ENCODE peak calls at places on chromosome 10, in six cellular contexts. H, J, E, F, W and M are unnamed samples. For H3K27me3 and H3K4me1, the result is how much of the 10 kb centered on the place peaks cover.

GRCh38 chr10:122282909-122283308 is 11.8 kb downstream of the BTBD16 start:
- DNase-seq in F (no peak), W (no peak), J (no peak), H (no peak), E (no peak), M (no peak)

GRCh38 chr10:74156919-74157289 is 5.9 kb downstream of the ADK start:
- DNase-seq in H (no peak), E (no peak), J (peak), F (no peak), W (no peak), M (peak)

GRCh38 chr10:74213571-74214162 is 62.6 kb downstream of the ADK start:
- DNase-seq in E (no peak), F (no peak), W (peak), H (no peak), J (no peak), M (peak)

GRCh38 chr10:74118794-74119193 is 31.8 kb downstream of the AP3M1 start:
- DNase-seq in F (no peak), H (no peak), E (no peak), W (no peak), J (no peak), M (no peak)

GRCh38 chr10:95350212-95350829 is 59.5 kb upstream of the PDLIM1 start:
- DNase-seq in E (peak), J (peak), H (no peak), F (no peak), W (no peak), M (no peak)

GRCh38 chr10:13218878-13219277 is 15.3 kb downstream of the UCMA start:
- DNase-seq in H (no peak), E (no peak), J (no peak), F (no peak), W (no peak), M (no peak)

GRCh38 chr10:75660833-75661232 is 229.4 kb downstream of the LRMDA start:
- DNase-seq in F (no peak), W (no peak), H (no peak), J (peak), E (no peak), M (peak)

GRCh38 chr10:14748471-14748870 is 26.2 kb downstream of the FAM107B start:
- DNase-seq in E (peak), H (no peak), F (no peak), W (no peak), J (no peak), M (peak)

GRCh38 chr10:32332299-32332750 is 14.6 kb downstream of the EPC1 start:
- DNase-seq in E (no peak), F (no peak), H (no peak), W (no peak), J (no peak), M (peak)

GRCh38 chr10:6348091-6348862 is 145.5 kb downstream of the PFKFB3 start:
- DNase-seq in E (no peak), H (no peak), J (no peak), F (peak), W (no peak), M (peak)

GRCh38 chr10:79052311-79053080 is 16.3 kb upstream of the ZMIZ1 start:
- DNase-seq in J (peak), E (peak), F (peak), W (no peak), H (peak), M (no peak)

GRCh38 chr10:44386546-44387052 is 1.7 kb upstream of the CXCL12 start:
- DNase-seq in H (peak), E (peak), W (no peak), F (peak), J (peak), M (peak)

GRCh38 chr10:58856508-58857240 is 319.8 kb upstream of the PHYHIPL start:
- DNase-seq in W (peak), E (no peak), H (peak), J (no peak), F (no peak), M (no peak)

GRCh38 chr10:4028027-4028471 is 243.0 kb upstream of the KLF6 start:
- DNase-seq in E (no peak), F (no peak), W (no peak), H (no peak), J (no peak), M (no peak)

GRCh38 chr10:124197301-124198148 is 104.1 kb upstream of the CHST15 start:
- DNase-seq in E (peak), F (no peak), H (no peak), J (no peak), W (no peak), M (no peak)

GRCh38 chr10:119245272-119245671 is 37.9 kb downstream of the GRK5 start:
- DNase-seq in E (no peak), F (no peak), J (no peak), H (no peak), W (no peak), M (no peak)

GRCh38 chr10:1526427-1527055 is 210.8 kb downstream of the ADARB2 start:
- DNase-seq in F (no peak), J (no peak), H (no peak), W (no peak), E (no peak), M (no peak)

GRCh38 chr10:36451391-36451790 is 674.0 kb upstream of the ANKRD30A start:
- DNase-seq in F (no peak), J (no peak), W (no peak), H (no peak), E (no peak), M (no peak)

GRCh38 chr10:60757422-60757895 is 20.8 kb upstream of the CDK1 start:
- DNase-seq in H (peak), F (no peak), W (no peak), E (no peak), J (no peak), M (no peak)

GRCh38 chr10:60753817-60754216 is 24.5 kb upstream of the CDK1 start:
- DNase-seq in F (no peak), W (no peak), E (no peak), H (no peak), J (no peak), M (no peak)

GRCh38 chr10:60747817-60748469 is 30.3 kb upstream of the CDK1 start:
- DNase-seq in F (no peak), W (no peak), E (no peak), H (no peak), J (no peak), M (no peak)

GRCh38 chr10:60753152-60753551 is 25.1 kb upstream of the CDK1 start:
- DNase-seq in E (no peak), H (no peak), J (no peak), F (no peak), W (no peak), M (no peak)
- H3K27me3 ChIP-seq in E (under half), H (under half), J (under half), F (under half), W (under half), M (under half)

GRCh38 chr10:102503264-102504178 is at the start of gene SUFU:
- DNase-seq in J (peak), E (peak), H (peak), W (peak), F (peak), M (peak)
- H3K4me1 ChIP-seq in J (under half), E (under half), H (under half), W (under half), F (under half), M (under half)

GRCh38 chr10:100618091-100618615 is 82.4 kb downstream of the HIF1AN start:
- DNase-seq in W (no peak), E (no peak), H (no peak), J (no peak), F (no peak), M (no peak)
- H3K27me3 ChIP-seq in W (under half), E (under half), H (half or more), J (under half), F (under half), M (under half)

DNA sequence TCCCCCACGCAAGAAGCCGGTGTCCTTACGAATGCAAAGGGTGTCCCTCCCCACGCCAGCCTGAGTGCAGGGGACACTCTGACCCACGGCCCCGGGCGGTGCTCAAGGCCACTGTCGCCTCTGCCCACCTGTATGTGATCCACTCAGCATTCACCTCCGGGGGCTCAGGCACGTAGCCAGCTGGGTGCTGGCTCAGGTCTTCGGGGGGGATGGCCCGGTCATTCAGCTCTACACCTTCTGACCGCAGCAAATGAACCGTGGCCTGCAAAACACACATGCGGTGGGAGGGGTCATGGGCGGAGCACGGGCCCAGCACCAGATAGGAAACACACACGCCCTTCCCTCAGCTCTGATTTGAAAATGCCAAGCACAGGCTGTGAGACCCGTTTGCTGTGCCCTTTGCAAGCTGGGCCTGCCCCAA is 25.9 kb downstream of the CFAP46 start:
- DNase-seq in E (peak), F (peak), W (peak), H (no peak), J (no peak), M (no peak)
- H3K4me1 ChIP-seq in E (under half), F (under half), W (under half), H (under half), J (under half), M (under half)

GRCh38 chr10:99519690-99520039 is 13.1 kb upstream of the NKX2-3 start:
- DNase-seq in F (no peak), J (no peak), E (no peak), W (no peak), H (no peak), M (no peak)

GRCh38 chr10:99520040-99520803 is 12.5 kb upstream of the NKX2-3 start:
- DNase-seq in W (no peak), J (no peak), H (peak), E (no peak), F (no peak), M (no peak)

GRCh38 chr10:99522078-99522479 is 10.7 kb upstream of the NKX2-3 start:
- DNase-seq in W (no peak), F (no peak), E (no peak), H (peak), J (no peak), M (no peak)

GRCh38 chr10:99521474-99522077 is 11.2 kb upstream of the NKX2-3 start:
- DNase-seq in F (no peak), J (no peak), H (peak), W (no peak), E (no peak), M (no peak)

DNA sequence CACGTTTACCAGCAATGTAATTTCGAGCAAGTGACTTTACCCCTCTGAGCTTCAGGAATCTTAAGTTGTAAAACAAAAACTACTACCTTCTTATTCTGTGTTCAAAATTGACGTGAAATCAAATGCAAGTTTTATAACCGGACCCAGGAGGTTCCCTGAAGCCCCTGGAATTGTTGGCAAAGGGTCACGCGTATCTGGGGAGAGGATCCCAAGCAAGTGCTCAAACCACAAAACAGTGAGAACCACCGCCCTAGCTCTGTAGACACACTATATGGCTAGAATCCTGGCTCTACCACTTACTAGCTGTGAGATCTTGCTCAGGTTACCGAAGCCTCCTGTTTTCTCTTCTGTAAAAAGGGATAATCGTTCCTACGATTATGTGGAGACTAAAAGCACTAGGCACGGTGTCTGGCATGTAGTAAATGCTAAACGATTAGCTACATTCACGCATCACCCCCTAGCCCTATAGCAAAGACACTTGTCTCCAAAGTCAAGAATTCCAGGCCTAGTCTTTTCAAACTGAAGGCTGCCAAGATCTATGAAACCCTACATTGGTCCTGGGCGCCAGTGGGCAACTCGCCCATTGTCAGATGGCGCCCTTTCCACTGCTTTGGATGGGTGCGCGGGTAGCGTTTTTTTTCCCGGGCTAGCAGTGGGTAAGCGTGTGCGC is 11.8 kb upstream of the NKX2-3 start:
- DNase-seq in E (no peak), J (no peak), W (no peak), F (no peak), H (no peak), M (no peak)
- H3K27me3 ChIP-seq in E (half or more), J (half or more), W (under half), F (half or more), H (half or more), M (under half)

DNA sequence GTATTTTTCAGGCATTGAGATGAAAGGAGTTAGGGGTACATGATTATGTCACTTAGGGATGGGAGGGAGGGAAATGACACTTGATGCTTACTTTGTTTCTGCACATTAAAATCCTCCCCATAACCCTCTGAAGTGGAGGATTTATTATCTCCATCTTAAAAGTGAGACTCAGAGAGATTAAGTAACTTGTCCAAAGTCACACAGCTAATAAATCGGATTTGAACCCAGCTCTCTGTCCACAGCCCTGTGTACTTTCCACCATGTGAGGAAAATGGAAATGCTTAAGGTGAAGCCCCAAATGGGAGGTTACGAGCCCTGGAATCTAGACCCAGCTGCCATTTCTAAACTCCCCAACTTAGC is 58.6 kb downstream of the HK1 start:
- DNase-seq in W (no peak), E (no peak), J (no peak), H (no peak), F (no peak), M (no peak)
- H3K4me1 ChIP-seq in W (under half), E (under half), J (under half), H (under half), F (half or more), M (half or more)

DNA sequence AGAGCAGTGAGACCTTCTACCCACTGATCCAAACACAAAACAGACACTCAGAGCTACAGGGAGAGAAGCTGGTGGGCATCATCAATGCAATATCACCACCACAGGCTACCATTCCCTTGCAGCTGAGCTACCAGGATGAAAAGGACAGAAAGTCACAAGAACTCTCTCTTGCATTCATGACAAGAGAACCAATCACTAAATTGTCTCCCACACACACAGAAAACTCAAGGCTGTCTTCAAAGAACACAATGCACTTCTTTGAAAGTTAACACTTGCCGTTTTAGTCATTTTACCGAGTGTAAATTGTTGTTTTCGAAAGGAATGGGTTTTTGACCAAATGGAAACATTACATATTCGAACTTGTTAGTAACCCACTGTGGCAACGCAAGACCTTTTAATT is 626.6 kb downstream of the SORCS1 start:
- DNase-seq in J (no peak), W (no peak), F (no peak), H (no peak), E (no peak), M (no peak)
- H3K27me3 ChIP-seq in J (under half), W (under half), F (under half), H (under half), E (under half), M (under half)

GRCh38 chr10:80506189-80506575 is 31.5 kb upstream of the SH2D4B start:
- DNase-seq in J (no peak), W (no peak), E (no peak), H (no peak), F (no peak), M (no peak)
- H3K4me1 ChIP-seq in J (under half), W (under half), E (under half), H (under half), F (half or more), M (under half)